ENCODE peak calls at places on chromosomes 16 and 17, in five cellular contexts. Z is T-helper 2 cell; B is stimulated activated CD8-positive, alpha-beta memory T cell treated with anti-CD3 and anti-CD28 coated beads, Interleukin-7, amount 100 ng/mL, for 1 hour; Q is fibroblast of lung; X is Kasumi-1. K is an unnamed sample.

GRCh38 chr16:87971933-87972332 is 20.7 kb downstream of the BANP start:
- DNase-seq in B (no peak), X (no peak), Z (no peak), Q (no peak), K (no peak)

GRCh38 chr17:74212913-74213791 is at the start of gene TTYH2:
- DNase-seq in Z (peak), Q (peak), X (peak), B (peak), K (peak)

GRCh38 chr16:89104930-89105571 is 11.4 kb downstream of the ACSF3 start:
- DNase-seq in Z (no peak), X (no peak), Q (no peak), B (no peak), K (no peak)

GRCh38 chr16:54462766-54463165 is 176.2 kb upstream of the IRX3 start:
- DNase-seq in Z (no peak), X (no peak), B (no peak), Q (no peak), K (no peak)

GRCh38 chr17:9529033-9529748 is 46.4 kb downstream of the STX8 start:
- DNase-seq in X (peak), Q (peak), Z (no peak), B (no peak), K (peak)

GRCh38 chr17:28725660-28726395 is at the start of gene TLCD1:
- DNase-seq in X (peak), Z (peak), B (no peak), Q (peak), K (peak)

GRCh38 chr17:30969989-30970680 is 704 bp upstream of the RNF135 start:
- DNase-seq in B (no peak), Q (peak), Z (no peak), X (peak), K (no peak)

GRCh38 chr16:85554114-85554790 is 58.9 kb upstream of the GSE1 start:
- DNase-seq in X (peak), B (peak), Z (peak), Q (peak), K (peak)

GRCh38 chr17:8826808-8827435 is 27.8 kb upstream of the MFSD6L start:
- DNase-seq in Z (no peak), B (no peak), Q (no peak), X (no peak), K (no peak)